ENCODE peak calls at places on chromosome 14, in eight cellular contexts. L is esophagus squamous epithelium, P is body of pancreas, G is HCT116, T is heart left ventricle, V is ovary, Z is A549, H is uterus. J is an unnamed sample.
A peak's percentile ranks its signal among the peaks of the same experiment; 100 is the strongest.

GRCh38 chr14:24416932-24417619 is 12.4 kb downstream of the CBLN3 start:
- DNase-seq in L (no peak), P (no peak), G (no peak), T (no peak), V (no peak), Z (no peak), H (no peak), J (peak; percentile 13)

GRCh38 chr14:81343166-81343565 is 57.0 kb downstream of the STON2 start:
- DNase-seq in L (no peak), P (no peak), G (no peak), T (no peak), V (no peak), Z (no peak), H (no peak), J (no peak)

GRCh38 chr14:89196561-89196960 is 220.5 kb downstream of the FOXN3 start:
- DNase-seq in L (no peak), P (no peak), G (no peak), T (no peak), V (no peak), Z (no peak), H (no peak), J (no peak)

GRCh38 chr14:34981743-34982420 is 910 bp upstream of the SRP54 start:
- DNase-seq in L (no peak), P (peak; percentile 27), G (peak; percentile 26), T (peak; percentile 21), V (peak; percentile 15), Z (peak; percentile 58), H (peak; percentile 15), J (peak; percentile 44)

GRCh38 chr14:23483216-23483854 is 13.8 kb downstream of the NGDN start:
- DNase-seq in L (no peak), P (no peak), G (no peak), T (no peak), V (no peak), Z (peak; percentile 40), H (no peak), J (no peak)

GRCh38 chr14:69481815-69482568 is 2.5 kb upstream of the PLEKHD1 start:
- DNase-seq in L (no peak), P (no peak), G (no peak), T (no peak), V (no peak), Z (no peak), H (no peak), J (no peak)

GRCh38 chr14:21066882-21067502 is 3.1 kb upstream of the ARHGEF40 start:
- DNase-seq in L (no peak), P (no peak), G (peak; percentile 19), T (no peak), V (no peak), Z (peak; percentile 41), H (no peak), J (no peak)

GRCh38 chr14:83044001-83044400 is 1510.3 kb upstream of the SEL1L start:
- DNase-seq in L (no peak), P (no peak), G (no peak), T (no peak), V (no peak), Z (no peak), H (no peak), J (no peak)

GRCh38 chr14:70754989-70755388 is 54.3 kb downstream of the MAP3K9 start:
- DNase-seq in L (no peak), P (peak; percentile 54), G (peak; percentile 74), T (no peak), V (no peak), Z (peak; percentile 82), H (no peak), J (no peak)

GRCh38 chr14:34356267-34356660 is 105.8 kb downstream of the SPTSSA start:
- DNase-seq in L (no peak), P (no peak), G (no peak), T (no peak), V (no peak), Z (no peak), H (no peak), J (no peak)

GRCh38 chr14:93917141-93917540 is 10.0 kb upstream of the FAM181A start:
- DNase-seq in L (no peak), P (no peak), G (no peak), T (no peak), V (no peak), Z (no peak), H (no peak), J (no peak)

GRCh38 chr14:72610096-72610830 is 283.6 kb downstream of the DPF3 start:
- DNase-seq in L (no peak), P (no peak), G (no peak), T (no peak), V (no peak), Z (no peak), H (no peak), J (no peak)

GRCh38 chr14:50792058-50792477 is 38.9 kb downstream of the NIN start:
- DNase-seq in L (no peak), P (no peak), G (no peak), T (no peak), V (no peak), Z (no peak), H (no peak), J (no peak)

GRCh38 chr14:71454010-71454409 is 478.2 kb upstream of the RGS6 start:
- DNase-seq in L (no peak), P (no peak), G (no peak), T (no peak), V (no peak), Z (no peak), H (no peak), J (no peak)

GRCh38 chr14:69327507-69327906 is 67.5 kb downstream of the GALNT16 start:
- DNase-seq in L (no peak), P (no peak), G (no peak), T (no peak), V (no peak), Z (no peak), H (peak; percentile 4), J (no peak)

GRCh38 chr14:24123465-24124417 is 6.7 kb upstream of the FITM1 start:
- DNase-seq in L (no peak), P (no peak), G (no peak), T (no peak), V (no peak), Z (no peak), H (no peak), J (no peak)

GRCh38 chr14:72802588-72802946 is 91.3 kb downstream of the DPF3 start:
- DNase-seq in L (no peak), P (no peak), G (no peak), T (no peak), V (no peak), Z (no peak), H (no peak), J (no peak)

GRCh38 chr14:79543966-79544365 is 667.3 kb downstream of the DIO2 start:
- DNase-seq in L (no peak), P (no peak), G (no peak), T (no peak), V (no peak), Z (peak; percentile 31), H (no peak), J (no peak)

GRCh38 chr14:35576260-35576659 is 42.3 kb downstream of the INSM2 start:
- DNase-seq in L (no peak), P (no peak), G (no peak), T (no peak), V (no peak), Z (no peak), H (no peak), J (no peak)

GRCh38 chr14:105315211-105315721 is 718 bp downstream of the PACS2 start:
- DNase-seq in L (no peak), P (peak; percentile 65), G (peak; percentile 27), T (no peak), V (peak; percentile 21), Z (peak; percentile 35), H (no peak), J (peak; percentile 53)

GRCh38 chr14:105197274-105197673 is 16.2 kb upstream of the NUDT14 start:
- DNase-seq in L (no peak), P (no peak), G (no peak), T (peak; percentile 78), V (no peak), Z (peak; percentile 47), H (no peak), J (no peak)

GRCh38 chr14:20118795-20119194 is 8.3 kb downstream of the OR4K17 start:
- DNase-seq in L (no peak), P (no peak), G (no peak), T (no peak), V (no peak), Z (no peak), H (no peak), J (no peak)

GRCh38 chr14:93126124-93126523 is 10.4 kb upstream of the ITPK1 start:
- DNase-seq in L (no peak), P (no peak), G (no peak), T (no peak), V (no peak), Z (no peak), H (no peak), J (no peak)

GRCh38 chr14:78232666-78233065 is 62.5 kb downstream of the NRXN3 start:
- DNase-seq in L (no peak), P (no peak), G (no peak), T (no peak), V (no peak), Z (no peak), H (no peak), J (no peak)

GRCh38 chr14:100567877-100568163 is 19.4 kb downstream of the BEGAIN start:
- DNase-seq in L (no peak), P (peak; percentile 21), G (no peak), T (no peak), V (no peak), Z (no peak), H (no peak), J (no peak)

GRCh38 chr14:36952702-36953101 is 219.7 kb downstream of the SLC25A21 start:
- DNase-seq in L (no peak), P (no peak), G (peak; percentile 34), T (no peak), V (no peak), Z (peak; percentile 64), H (no peak), J (no peak)

GRCh38 chr14:54366726-54367707 is 29.8 kb upstream of the CDKN3 start:
- DNase-seq in L (no peak), P (peak; percentile 52), G (peak; percentile 49), T (no peak), V (peak; percentile 24), Z (peak; percentile 73), H (no peak), J (peak; percentile 55)

GRCh38 chr14:102524451-102525212 is 15.1 kb upstream of the ANKRD9 start:
- DNase-seq in L (peak; percentile 79), P (peak; percentile 100), G (peak; percentile 98), T (peak; percentile 99), V (peak; percentile 97), Z (peak; percentile 99), H (peak; percentile 96), J (peak; percentile 100)
- TF ChIP-seq POLR2A in L (no peak), P (peak; percentile 80), G (peak; percentile 82), T (peak; percentile 70), V (no peak), Z (peak; percentile 94), H (peak; percentile 7), J (no peak)

GRCh38 chr14:59314019-59314608 is 125.6 kb downstream of the DAAM1 start:
- DNase-seq in L (no peak), P (no peak), G (no peak), T (no peak), V (no peak), Z (peak; percentile 23), H (no peak), J (no peak)
- H3K27ac ChIP-seq in L (no peak overlapping the region), P (peak overlapping the region; percentile 8), G (no peak overlapping the region), T (no peak overlapping the region), V (no peak overlapping the region), Z (peak overlapping the region; percentile 5), H (no peak overlapping the region), J (no peak overlapping the region)

GRCh38 chr14:90599748-90600507 is 203.1 kb downstream of the CALM1 start:
- DNase-seq in L (no peak), P (no peak), G (no peak), T (no peak), V (no peak), Z (peak; percentile 35), H (no peak), J (peak; percentile 36)
- TF ChIP-seq POLR2A in L (no peak), P (no peak), G (no peak), T (no peak), V (no peak), Z (no peak), H (no peak), J (no peak)

GRCh38 chr14:75459099-75459741 is 31.4 kb downstream of the JDP2 start:
- DNase-seq in L (no peak), P (peak; percentile 91), G (no peak), T (peak; percentile 68), V (no peak), Z (peak; percentile 19), H (no peak), J (peak; percentile 43)
- H3K27ac ChIP-seq in L (peak overlapping the region; percentile 19), P (peak overlapping the region; percentile 87), G (no peak overlapping the region), T (peak overlapping the region; percentile 70), V (no peak overlapping the region), Z (peak overlapping the region; percentile 0), H (no peak overlapping the region), J (no peak overlapping the region)

J was measured in adrenal gland.